ENCODE peak calls at places on chromosomes 3 and 15, in six cellular contexts. One of them, this sample, is unnamed.

GRCh38 chr15:82039871-82040270 is 5.9 kb downstream of the MEX3B start:
- DNase-seq in heart left ventricle: no peak
- DNase-seq in hepatocyte: no peak
- DNase-seq in aorta: no peak
- DNase-seq in heart right ventricle: no peak
- DNase-seq in psoas muscle: no peak
- DNase-seq in this sample: no peak

GRCh38 chr3:126473292-126474168 is 2.2 kb downstream of the ZXDC start:
- DNase-seq in psoas muscle: no peak
- DNase-seq in hepatocyte: no peak
- DNase-seq in aorta: peak
- DNase-seq in heart left ventricle: peak
- DNase-seq in heart right ventricle: no peak
- DNase-seq in this sample: no peak

GRCh38 chr3:105678017-105678416 is 190.8 kb downstream of the CBLB start:
- DNase-seq in heart left ventricle: no peak
- DNase-seq in heart right ventricle: no peak
- DNase-seq in psoas muscle: no peak
- DNase-seq in aorta: no peak
- DNase-seq in hepatocyte: no peak
- DNase-seq in this sample: no peak

GRCh38 chr15:32119694-32120330 is 89.5 kb downstream of the CHRNA7 start:
- DNase-seq in hepatocyte: no peak
- DNase-seq in aorta: no peak
- DNase-seq in heart right ventricle: no peak
- DNase-seq in heart left ventricle: no peak
- DNase-seq in psoas muscle: no peak
- DNase-seq in this sample: peak

GRCh38 chr3:188944108-188944507 is 227.7 kb upstream of the TPRG1 start:
- DNase-seq in heart right ventricle: no peak
- DNase-seq in aorta: no peak
- DNase-seq in heart left ventricle: no peak
- DNase-seq in hepatocyte: no peak
- DNase-seq in psoas muscle: no peak
- DNase-seq in this sample: no peak

GRCh38 chr3:49563766-49564165 is 9.5 kb downstream of the BSN start:
- DNase-seq in heart left ventricle: no peak
- DNase-seq in psoas muscle: no peak
- DNase-seq in hepatocyte: no peak
- DNase-seq in aorta: no peak
- DNase-seq in heart right ventricle: no peak
- DNase-seq in this sample: no peak

GRCh38 chr15:54585063-54585462 is 606.8 kb downstream of the UNC13C start:
- DNase-seq in heart right ventricle: no peak
- DNase-seq in hepatocyte: no peak
- DNase-seq in aorta: no peak
- DNase-seq in psoas muscle: no peak
- DNase-seq in heart left ventricle: no peak
- DNase-seq in this sample: no peak

GRCh38 chr15:82850731-82851130 is 41.3 kb downstream of the WHAMM start:
- DNase-seq in heart left ventricle: no peak
- DNase-seq in hepatocyte: no peak
- DNase-seq in aorta: no peak
- DNase-seq in heart right ventricle: no peak
- DNase-seq in psoas muscle: no peak
- DNase-seq in this sample: no peak

GRCh38 chr3:42544492-42545283 is 37.1 kb downstream of the SEC22C start:
- DNase-seq in heart left ventricle: peak
- DNase-seq in hepatocyte: peak
- DNase-seq in psoas muscle: no peak
- DNase-seq in aorta: no peak
- DNase-seq in heart right ventricle: peak
- DNase-seq in this sample: no peak

GRCh38 chr3:195112361-195112791 is 158.6 kb downstream of the XXYLT1 start:
- DNase-seq in heart left ventricle: no peak
- DNase-seq in aorta: no peak
- DNase-seq in hepatocyte: no peak
- DNase-seq in psoas muscle: no peak
- DNase-seq in heart right ventricle: no peak
- DNase-seq in this sample: no peak

GRCh38 chr3:70519913-70520659 is 207.6 kb upstream of the MDFIC2 start:
- DNase-seq in heart left ventricle: no peak
- DNase-seq in hepatocyte: no peak
- DNase-seq in aorta: no peak
- DNase-seq in heart right ventricle: no peak
- DNase-seq in psoas muscle: no peak
- DNase-seq in this sample: no peak

GRCh38 chr3:133479895-133480669 is 80.2 kb downstream of the BFSP2 start:
- DNase-seq in hepatocyte: peak
- DNase-seq in heart left ventricle: no peak
- DNase-seq in psoas muscle: no peak
- DNase-seq in aorta: no peak
- DNase-seq in heart right ventricle: no peak
- DNase-seq in this sample: peak

GRCh38 chr15:47384776-47385175 is 332.5 kb upstream of the SEMA6D start:
- DNase-seq in heart right ventricle: no peak
- DNase-seq in heart left ventricle: no peak
- DNase-seq in psoas muscle: no peak
- DNase-seq in aorta: no peak
- DNase-seq in hepatocyte: no peak
- DNase-seq in this sample: no peak

GRCh38 chr3:122415104-122415744 is 638 bp downstream of the WDR5B start:
- DNase-seq in heart left ventricle: no peak
- DNase-seq in psoas muscle: peak
- DNase-seq in heart right ventricle: peak
- DNase-seq in hepatocyte: peak
- DNase-seq in aorta: no peak
- DNase-seq in this sample: peak
- H3K27ac ChIP-seq in heart left ventricle: peak
- H3K27ac ChIP-seq in psoas muscle: peak
- H3K27ac ChIP-seq in heart right ventricle: peak
- H3K27ac ChIP-seq in hepatocyte: peak
- H3K27ac ChIP-seq in aorta: peak
- H3K27ac ChIP-seq in this sample: peak

GRCh38 chr3:102471491-102471890 is 36.7 kb downstream of the ZPLD1 start:
- DNase-seq in aorta: no peak
- DNase-seq in heart left ventricle: no peak
- DNase-seq in heart right ventricle: no peak
- DNase-seq in psoas muscle: no peak
- DNase-seq in hepatocyte: no peak
- DNase-seq in this sample: no peak
- H3K27ac ChIP-seq in aorta: no peak
- H3K27ac ChIP-seq in heart left ventricle: no peak
- H3K27ac ChIP-seq in heart right ventricle: no peak
- H3K27ac ChIP-seq in psoas muscle: no peak
- H3K27ac ChIP-seq in hepatocyte: no peak
- H3K27ac ChIP-seq in this sample: no peak

GRCh38 chr3:123781138-123781537 is 103.0 kb downstream of the MYLK start:
- DNase-seq in aorta: no peak
- DNase-seq in psoas muscle: no peak
- DNase-seq in hepatocyte: no peak
- DNase-seq in heart left ventricle: no peak
- DNase-seq in heart right ventricle: no peak
- DNase-seq in this sample: no peak

GRCh38 chr3:123780656-123781055 is 103.5 kb downstream of the MYLK start:
- DNase-seq in hepatocyte: no peak
- DNase-seq in heart right ventricle: no peak
- DNase-seq in heart left ventricle: no peak
- DNase-seq in psoas muscle: no peak
- DNase-seq in aorta: no peak
- DNase-seq in this sample: no peak

GRCh38 chr3:123778991-123779622 is 105.0 kb downstream of the MYLK start:
- DNase-seq in heart left ventricle: no peak
- DNase-seq in psoas muscle: no peak
- DNase-seq in hepatocyte: no peak
- DNase-seq in heart right ventricle: no peak
- DNase-seq in aorta: peak
- DNase-seq in this sample: no peak

GRCh38 chr3:123778525-123778924 is 105.6 kb downstream of the MYLK start:
- DNase-seq in hepatocyte: no peak
- DNase-seq in heart left ventricle: no peak
- DNase-seq in psoas muscle: no peak
- DNase-seq in heart right ventricle: no peak
- DNase-seq in aorta: no peak
- DNase-seq in this sample: no peak

DNA sequence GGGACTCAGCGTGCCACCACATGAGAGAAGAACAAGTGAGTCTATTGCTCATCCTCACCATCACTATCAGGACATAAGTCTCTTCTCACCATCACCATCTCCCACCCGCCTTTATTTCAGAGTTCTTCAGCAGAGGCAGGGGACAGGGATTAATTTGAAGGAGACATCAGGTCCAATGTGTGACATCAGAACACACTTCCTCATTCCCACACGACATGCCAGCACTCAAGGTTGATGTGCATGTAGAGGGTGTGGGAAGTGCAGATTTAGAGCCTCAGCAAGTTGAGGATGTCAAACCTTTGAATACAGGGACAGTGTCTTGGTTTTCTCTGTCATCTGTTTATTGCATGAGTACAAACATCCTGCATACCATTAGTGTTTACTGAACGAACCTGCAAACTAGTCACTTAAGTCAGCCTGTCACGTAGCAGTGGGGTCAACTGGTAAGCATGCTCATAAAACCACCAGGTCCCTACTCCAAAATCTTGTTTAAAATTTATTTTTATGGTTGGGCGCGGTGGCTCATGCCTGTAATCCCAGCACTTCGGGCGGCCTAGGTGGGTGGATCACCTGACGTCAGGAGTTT is 104.4 kb downstream of the MYLK start:
- DNase-seq in psoas muscle: no peak
- DNase-seq in aorta: no peak
- DNase-seq in heart left ventricle: no peak
- DNase-seq in hepatocyte: no peak
- DNase-seq in heart right ventricle: no peak
- DNase-seq in this sample: no peak
- H3K27ac ChIP-seq in psoas muscle: no peak
- H3K27ac ChIP-seq in aorta: peak
- H3K27ac ChIP-seq in heart left ventricle: no peak
- H3K27ac ChIP-seq in hepatocyte: no peak
- H3K27ac ChIP-seq in heart right ventricle: no peak
- H3K27ac ChIP-seq in this sample: no peak

GRCh38 chr15:90960316-90961091 is 5.8 kb downstream of the RCCD1 start:
- DNase-seq in psoas muscle: no peak
- DNase-seq in heart left ventricle: no peak
- DNase-seq in aorta: no peak
- DNase-seq in heart right ventricle: no peak
- DNase-seq in hepatocyte: no peak
- DNase-seq in this sample: no peak

GRCh38 chr15:90957791-90958190 is 3.1 kb downstream of the RCCD1 start:
- DNase-seq in psoas muscle: no peak
- DNase-seq in heart right ventricle: no peak
- DNase-seq in hepatocyte: no peak
- DNase-seq in aorta: no peak
- DNase-seq in heart left ventricle: no peak
- DNase-seq in this sample: peak

GRCh38 chr15:90957105-90957790 is 2.6 kb downstream of the RCCD1 start:
- DNase-seq in aorta: no peak
- DNase-seq in heart left ventricle: no peak
- DNase-seq in hepatocyte: peak
- DNase-seq in psoas muscle: no peak
- DNase-seq in heart right ventricle: no peak
- DNase-seq in this sample: no peak

GRCh38 chr15:90959894-90960293 is 5.2 kb downstream of the RCCD1 start:
- DNase-seq in heart left ventricle: peak
- DNase-seq in heart right ventricle: peak
- DNase-seq in psoas muscle: no peak
- DNase-seq in hepatocyte: no peak
- DNase-seq in aorta: peak
- DNase-seq in this sample: no peak

DNA sequence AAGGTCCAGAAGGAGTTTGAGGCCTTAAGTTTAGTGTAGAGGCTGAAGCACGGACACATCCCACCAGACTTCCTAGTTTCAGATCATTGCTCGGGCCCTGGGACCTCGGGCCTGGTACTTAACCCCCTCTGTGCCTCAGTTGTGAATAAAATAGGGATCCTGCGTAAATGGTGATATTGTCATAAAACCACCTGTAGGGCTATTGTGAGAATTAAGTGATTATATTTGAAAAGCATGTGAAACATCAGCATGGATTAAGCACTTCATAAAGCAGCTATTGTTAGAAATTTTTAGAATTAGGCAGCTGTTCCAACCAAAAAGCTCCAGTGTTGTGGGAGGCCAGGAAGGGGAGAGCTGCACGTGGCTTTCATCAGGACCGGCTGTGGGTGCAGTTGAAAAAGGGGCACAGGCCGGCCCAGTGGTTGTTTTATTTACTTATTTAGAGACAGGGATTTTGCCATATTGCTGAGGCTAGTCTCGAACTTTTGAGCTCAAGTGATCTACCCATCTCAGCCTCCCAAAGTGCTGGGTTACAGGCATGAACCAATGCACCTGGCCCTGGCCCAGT is 4.4 kb downstream of the RCCD1 start:
- DNase-seq in heart left ventricle: no peak
- DNase-seq in psoas muscle: no peak
- DNase-seq in hepatocyte: no peak
- DNase-seq in aorta: no peak
- DNase-seq in heart right ventricle: no peak
- DNase-seq in this sample: peak
- H3K27ac ChIP-seq in heart left ventricle: peak
- H3K27ac ChIP-seq in psoas muscle: peak
- H3K27ac ChIP-seq in hepatocyte: no peak
- H3K27ac ChIP-seq in aorta: peak
- H3K27ac ChIP-seq in heart right ventricle: peak
- H3K27ac ChIP-seq in this sample: peak

DNA sequence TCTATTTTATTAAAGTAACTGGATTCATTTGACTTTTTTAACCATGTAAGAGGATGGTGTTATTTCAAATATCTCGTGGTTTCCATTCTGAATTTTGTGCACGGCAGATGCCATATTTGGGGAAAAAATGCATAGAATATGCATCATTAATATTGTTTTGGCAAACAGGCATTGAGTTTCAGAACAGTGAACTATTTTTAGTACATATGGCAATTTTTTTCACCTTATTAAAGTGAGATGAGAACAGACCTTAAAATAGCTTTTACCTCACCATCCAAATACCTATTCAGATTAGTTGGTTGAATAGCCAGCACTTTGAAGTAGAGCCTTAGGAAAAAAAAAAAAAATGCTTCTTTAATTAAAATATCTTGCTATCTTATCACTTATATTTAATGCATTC is 117.3 kb upstream of the FLNB start:
- DNase-seq in heart left ventricle: no peak
- DNase-seq in hepatocyte: no peak
- DNase-seq in psoas muscle: no peak
- DNase-seq in heart right ventricle: no peak
- DNase-seq in aorta: no peak
- DNase-seq in this sample: no peak
- H3K27ac ChIP-seq in heart left ventricle: peak
- H3K27ac ChIP-seq in hepatocyte: no peak
- H3K27ac ChIP-seq in psoas muscle: peak
- H3K27ac ChIP-seq in heart right ventricle: peak
- H3K27ac ChIP-seq in aorta: no peak
- H3K27ac ChIP-seq in this sample: no peak

GRCh38 chr15:57284535-57284934 is 91.8 kb upstream of the CGNL1 start:
- DNase-seq in heart left ventricle: no peak
- DNase-seq in heart right ventricle: no peak
- DNase-seq in psoas muscle: no peak
- DNase-seq in hepatocyte: no peak
- DNase-seq in aorta: no peak
- DNase-seq in this sample: no peak
- H3K27ac ChIP-seq in heart left ventricle: no peak
- H3K27ac ChIP-seq in heart right ventricle: no peak
- H3K27ac ChIP-seq in psoas muscle: no peak
- H3K27ac ChIP-seq in hepatocyte: no peak
- H3K27ac ChIP-seq in aorta: no peak
- H3K27ac ChIP-seq in this sample: no peak

GRCh38 chr3:111070772-111071256 is 802 bp upstream of the NECTIN3 start:
- DNase-seq in heart left ventricle: peak
- DNase-seq in aorta: peak
- DNase-seq in heart right ventricle: no peak
- DNase-seq in psoas muscle: no peak
- DNase-seq in hepatocyte: no peak
- DNase-seq in this sample: no peak
- H3K27ac ChIP-seq in heart left ventricle: peak
- H3K27ac ChIP-seq in aorta: peak
- H3K27ac ChIP-seq in heart right ventricle: peak
- H3K27ac ChIP-seq in psoas muscle: peak
- H3K27ac ChIP-seq in hepatocyte: peak
- H3K27ac ChIP-seq in this sample: peak

This sample was measured in SJCRH30.